ENCODE peak calls at places on chromosomes 13 and 19, in seven cellular contexts. One of them, this sample, is unnamed.

GRCh38 chr19:51586103-51586728 is 15.1 kb downstream of the ZNF175 start:
- DNase-seq in aorta: no peak
- DNase-seq in heart right ventricle: no peak
- DNase-seq in BE2C: no peak
- DNase-seq in right cardiac atrium: no peak
- DNase-seq in HAP-1: no peak
- DNase-seq in cardiac muscle cell: no peak
- DNase-seq in this sample: no peak

GRCh38 chr19:12802267-12803106 is 618 bp downstream of the THSD8 start:
- DNase-seq in BE2C: no peak
- DNase-seq in right cardiac atrium: peak; percentile 65
- DNase-seq in HAP-1: no peak
- DNase-seq in cardiac muscle cell: no peak
- DNase-seq in aorta: no peak
- DNase-seq in heart right ventricle: no peak
- DNase-seq in this sample: no peak

GRCh38 chr13:33312150-33312908 is 26.8 kb upstream of the STARD13 start:
- DNase-seq in HAP-1: no peak
- DNase-seq in cardiac muscle cell: no peak
- DNase-seq in heart right ventricle: no peak
- DNase-seq in BE2C: no peak
- DNase-seq in right cardiac atrium: no peak
- DNase-seq in aorta: no peak
- DNase-seq in this sample: no peak

GRCh38 chr19:3366104-3366760 is at the start of gene NFIC:
- DNase-seq in BE2C: peak; percentile 69
- DNase-seq in heart right ventricle: peak; percentile 84
- DNase-seq in aorta: peak; percentile 89
- DNase-seq in right cardiac atrium: peak; percentile 92
- DNase-seq in HAP-1: peak; percentile 68
- DNase-seq in cardiac muscle cell: peak; percentile 60
- DNase-seq in this sample: no peak

GRCh38 chr19:44476559-44477408 is 23.5 kb downstream of the ZNF180 start:
- DNase-seq in aorta: no peak
- DNase-seq in HAP-1: no peak
- DNase-seq in heart right ventricle: no peak
- DNase-seq in right cardiac atrium: no peak
- DNase-seq in BE2C: no peak
- DNase-seq in cardiac muscle cell: peak; percentile 6
- DNase-seq in this sample: peak; percentile 17

GRCh38 chr13:42685762-42686560 is 95.4 kb upstream of the FAM216B start:
- DNase-seq in HAP-1: no peak
- DNase-seq in BE2C: no peak
- DNase-seq in cardiac muscle cell: no peak
- DNase-seq in heart right ventricle: no peak
- DNase-seq in right cardiac atrium: no peak
- DNase-seq in aorta: no peak
- DNase-seq in this sample: no peak

GRCh38 chr19:24069907-24070657 is 16.9 kb upstream of the ZNF254 start:
- DNase-seq in right cardiac atrium: no peak
- DNase-seq in HAP-1: no peak
- DNase-seq in cardiac muscle cell: no peak
- DNase-seq in heart right ventricle: no peak
- DNase-seq in aorta: no peak
- DNase-seq in BE2C: no peak
- DNase-seq in this sample: no peak

GRCh38 chr13:62702502-62702901 is 1286.9 kb upstream of the PCDH20 start:
- DNase-seq in cardiac muscle cell: no peak
- DNase-seq in aorta: no peak
- DNase-seq in heart right ventricle: no peak
- DNase-seq in BE2C: peak; percentile 13
- DNase-seq in right cardiac atrium: no peak
- DNase-seq in HAP-1: no peak
- DNase-seq in this sample: no peak

GRCh38 chr13:46170268-46170667 is 11.7 kb downstream of the LCP1 start:
- DNase-seq in right cardiac atrium: no peak
- DNase-seq in BE2C: no peak
- DNase-seq in heart right ventricle: no peak
- DNase-seq in cardiac muscle cell: peak; percentile 5
- DNase-seq in aorta: no peak
- DNase-seq in HAP-1: no peak
- DNase-seq in this sample: no peak

GRCh38 chr19:46408611-46409039 is 4.7 kb downstream of the CCDC8 start:
- DNase-seq in right cardiac atrium: peak; percentile 95
- DNase-seq in heart right ventricle: peak; percentile 78
- DNase-seq in HAP-1: no peak
- DNase-seq in BE2C: no peak
- DNase-seq in cardiac muscle cell: peak; percentile 73
- DNase-seq in aorta: peak; percentile 87
- DNase-seq in this sample: no peak

GRCh38 chr13:93814658-93815057 is 588.1 kb downstream of the GPC6 start:
- DNase-seq in aorta: no peak
- DNase-seq in HAP-1: no peak
- DNase-seq in heart right ventricle: no peak
- DNase-seq in cardiac muscle cell: no peak
- DNase-seq in BE2C: peak; percentile 14
- DNase-seq in right cardiac atrium: no peak
- DNase-seq in this sample: no peak
- H3K4me3 ChIP-seq in aorta: no peak overlapping the region
- H3K4me3 ChIP-seq in HAP-1: no peak overlapping the region
- H3K4me3 ChIP-seq in heart right ventricle: no peak overlapping the region
- H3K4me3 ChIP-seq in cardiac muscle cell: no peak overlapping the region
- H3K4me3 ChIP-seq in BE2C: no peak overlapping the region
- H3K4me3 ChIP-seq in right cardiac atrium: no peak overlapping the region
- H3K4me3 ChIP-seq in this sample: no peak overlapping the region

GRCh38 chr13:28185256-28185655 is 46.9 kb downstream of the PAN3 start:
- DNase-seq in aorta: no peak
- DNase-seq in right cardiac atrium: no peak
- DNase-seq in BE2C: no peak
- DNase-seq in heart right ventricle: no peak
- DNase-seq in cardiac muscle cell: no peak
- DNase-seq in HAP-1: no peak
- DNase-seq in this sample: no peak

GRCh38 chr13:28177877-28178276 is 39.5 kb downstream of the PAN3 start:
- DNase-seq in cardiac muscle cell: no peak
- DNase-seq in aorta: no peak
- DNase-seq in heart right ventricle: no peak
- DNase-seq in HAP-1: no peak
- DNase-seq in right cardiac atrium: no peak
- DNase-seq in BE2C: no peak
- DNase-seq in this sample: no peak

GRCh38 chr13:28181413-28181812 is 43.1 kb downstream of the PAN3 start:
- DNase-seq in BE2C: no peak
- DNase-seq in aorta: no peak
- DNase-seq in heart right ventricle: no peak
- DNase-seq in right cardiac atrium: no peak
- DNase-seq in HAP-1: no peak
- DNase-seq in cardiac muscle cell: no peak
- DNase-seq in this sample: no peak

GRCh38 chr13:28177327-28177726 is 39.0 kb downstream of the PAN3 start:
- DNase-seq in BE2C: no peak
- DNase-seq in heart right ventricle: no peak
- DNase-seq in right cardiac atrium: no peak
- DNase-seq in cardiac muscle cell: no peak
- DNase-seq in HAP-1: no peak
- DNase-seq in aorta: no peak
- DNase-seq in this sample: no peak

DNA sequence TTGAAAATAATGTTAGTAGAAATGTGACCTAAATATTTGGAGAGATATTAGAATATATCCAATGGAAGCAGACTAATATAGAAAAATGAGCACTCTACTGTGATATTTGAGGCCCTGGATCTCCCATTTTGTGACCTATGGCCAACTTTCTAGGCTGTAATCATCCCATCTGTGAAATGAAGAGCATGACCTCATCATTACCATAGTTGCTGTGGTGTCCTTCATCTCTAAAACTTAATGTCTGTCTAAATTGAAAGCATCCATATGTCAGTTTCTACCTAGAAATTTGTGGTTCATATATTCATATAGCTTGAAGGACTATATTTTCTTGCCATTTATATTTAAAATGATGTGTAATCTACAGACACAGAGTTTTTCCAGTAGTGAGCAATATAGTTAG is 41.6 kb downstream of the PAN3 start:
- DNase-seq in BE2C: no peak
- DNase-seq in aorta: no peak
- DNase-seq in heart right ventricle: no peak
- DNase-seq in HAP-1: no peak
- DNase-seq in right cardiac atrium: no peak
- DNase-seq in cardiac muscle cell: no peak
- DNase-seq in this sample: no peak
- H3K4me1 ChIP-seq in BE2C: no peaks in the 10 kb centered on the region
- H3K4me1 ChIP-seq in aorta: no peaks in the 10 kb centered on the region
- H3K4me1 ChIP-seq in heart right ventricle: peaks cover 3% of the 10 kb centered on the region
- H3K4me1 ChIP-seq in HAP-1: no peaks in the 10 kb centered on the region
- H3K4me1 ChIP-seq in right cardiac atrium: no peaks in the 10 kb centered on the region
- H3K4me1 ChIP-seq in cardiac muscle cell: no peaks in the 10 kb centered on the region
- H3K4me1 ChIP-seq in this sample: no peaks in the 10 kb centered on the region

GRCh38 chr13:50511877-50512332 is 331.6 kb downstream of the DLEU7 start:
- DNase-seq in heart right ventricle: no peak
- DNase-seq in BE2C: no peak
- DNase-seq in cardiac muscle cell: no peak
- DNase-seq in HAP-1: no peak
- DNase-seq in right cardiac atrium: no peak
- DNase-seq in aorta: no peak
- DNase-seq in this sample: no peak
- H3K4me3 ChIP-seq in heart right ventricle: peak overlapping the region; percentile 20
- H3K4me3 ChIP-seq in BE2C: no peak overlapping the region
- H3K4me3 ChIP-seq in cardiac muscle cell: no peak overlapping the region
- H3K4me3 ChIP-seq in HAP-1: no peak overlapping the region
- H3K4me3 ChIP-seq in right cardiac atrium: peak overlapping the region; percentile 31
- H3K4me3 ChIP-seq in aorta: no peak overlapping the region
- H3K4me3 ChIP-seq in this sample: peak overlapping the region; percentile 83

GRCh38 chr19:2290441-2291184 is 8.6 kb upstream of the PEAK3 start:
- DNase-seq in BE2C: peak; percentile 19
- DNase-seq in right cardiac atrium: peak; percentile 57
- DNase-seq in heart right ventricle: no peak
- DNase-seq in aorta: peak; percentile 42
- DNase-seq in cardiac muscle cell: no peak
- DNase-seq in HAP-1: no peak
- DNase-seq in this sample: peak; percentile 61

GRCh38 chr19:2291185-2291751 is 9.3 kb upstream of the PEAK3 start:
- DNase-seq in BE2C: peak; percentile 54
- DNase-seq in heart right ventricle: no peak
- DNase-seq in aorta: peak; percentile 45
- DNase-seq in cardiac muscle cell: peak; percentile 77
- DNase-seq in HAP-1: no peak
- DNase-seq in right cardiac atrium: peak; percentile 48
- DNase-seq in this sample: no peak

GRCh38 chr19:2289714-2290435 is 7.9 kb upstream of the PEAK3 start:
- DNase-seq in right cardiac atrium: peak; percentile 72
- DNase-seq in aorta: peak; percentile 77
- DNase-seq in cardiac muscle cell: no peak
- DNase-seq in HAP-1: no peak
- DNase-seq in heart right ventricle: no peak
- DNase-seq in BE2C: peak; percentile 16
- DNase-seq in this sample: peak; percentile 34

GRCh38 chr19:2296141-2296540 is 11.8 kb downstream of the LINGO3 start:
- DNase-seq in right cardiac atrium: no peak
- DNase-seq in BE2C: no peak
- DNase-seq in heart right ventricle: no peak
- DNase-seq in cardiac muscle cell: no peak
- DNase-seq in aorta: peak; percentile 42
- DNase-seq in HAP-1: no peak
- DNase-seq in this sample: no peak

DNA sequence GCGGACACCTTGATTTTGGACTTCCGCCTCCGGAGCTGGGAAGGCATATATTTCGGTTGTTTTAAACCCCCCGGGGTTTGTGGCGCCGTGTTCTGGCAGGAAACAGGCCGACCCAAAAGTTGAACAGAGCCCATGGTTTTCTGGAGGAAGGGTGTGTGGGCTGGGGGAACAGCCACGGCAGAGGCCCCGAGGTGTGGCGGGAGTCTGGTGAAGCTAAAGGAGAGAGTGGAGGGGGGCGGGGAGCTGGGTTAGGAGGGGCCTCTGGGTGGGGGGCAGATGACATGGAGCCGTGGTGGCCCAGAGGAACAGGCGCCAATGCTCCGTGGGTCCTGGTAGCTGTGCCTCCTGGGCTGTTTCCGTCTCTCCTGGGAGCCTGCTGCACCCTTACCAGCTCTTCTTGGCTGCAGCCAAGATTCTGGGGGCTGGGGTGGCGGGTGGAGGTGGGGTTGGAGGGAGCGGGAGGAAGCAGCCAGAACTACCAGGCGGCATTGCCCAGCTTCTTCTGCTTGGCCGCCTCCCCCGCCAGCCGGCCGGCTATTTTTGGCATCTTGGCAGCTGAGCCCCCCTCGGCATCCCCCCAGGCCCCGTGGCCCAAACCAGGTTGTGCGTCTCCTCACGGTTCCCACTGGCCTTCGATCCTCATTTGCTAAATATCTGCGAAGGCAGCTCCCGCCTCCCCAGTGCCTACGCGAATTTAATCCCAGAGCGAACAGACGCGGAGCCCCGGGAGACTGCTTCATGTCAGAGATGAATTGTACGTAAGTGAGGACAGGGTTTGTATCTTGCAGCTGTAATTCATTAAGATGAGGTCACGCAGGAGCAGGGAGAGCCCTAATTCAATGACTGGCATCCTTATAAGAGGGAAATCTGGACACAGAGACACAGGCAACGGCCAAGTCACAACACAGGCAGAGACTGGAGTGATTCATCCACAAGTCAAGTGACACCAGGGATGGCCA is 12.7 kb upstream of the PEAK3 start:
- DNase-seq in aorta: peak; percentile 54
- DNase-seq in right cardiac atrium: peak; percentile 77
- DNase-seq in heart right ventricle: no peak
- DNase-seq in HAP-1: no peak
- DNase-seq in cardiac muscle cell: no peak
- DNase-seq in BE2C: peak; percentile 83
- DNase-seq in this sample: no peak
- H3K4me1 ChIP-seq in aorta: no peaks in the 10 kb centered on the region
- H3K4me1 ChIP-seq in right cardiac atrium: peaks cover 7% of the 10 kb centered on the region
- H3K4me1 ChIP-seq in heart right ventricle: peaks cover 46% of the 10 kb centered on the region
- H3K4me1 ChIP-seq in HAP-1: no peaks in the 10 kb centered on the region
- H3K4me1 ChIP-seq in cardiac muscle cell: peaks cover 4% of the 10 kb centered on the region
- H3K4me1 ChIP-seq in BE2C: peaks cover 10% of the 10 kb centered on the region
- H3K4me1 ChIP-seq in this sample: peaks cover 19% of the 10 kb centered on the region

DNA sequence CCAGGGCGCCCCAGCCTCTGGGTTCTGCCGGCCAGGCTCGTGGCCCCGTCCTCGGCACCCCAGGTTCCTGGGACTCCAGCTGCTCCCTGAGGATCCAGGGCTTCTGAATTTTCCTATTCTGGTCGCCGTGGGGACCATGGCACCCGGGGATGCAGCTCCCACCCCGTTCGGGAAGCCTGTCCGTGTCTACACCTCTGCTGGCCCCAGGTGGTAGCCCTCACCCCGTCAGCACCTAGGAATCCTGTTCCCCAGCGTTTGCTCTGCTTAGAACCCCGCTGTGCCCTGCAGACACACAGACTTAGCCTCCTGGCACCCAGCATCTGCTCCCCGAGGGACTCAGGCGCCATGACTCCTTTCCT is 960 bp downstream of the PPFIA3 start:
- DNase-seq in aorta: no peak
- DNase-seq in right cardiac atrium: no peak
- DNase-seq in heart right ventricle: no peak
- DNase-seq in BE2C: no peak
- DNase-seq in HAP-1: no peak
- DNase-seq in cardiac muscle cell: no peak
- DNase-seq in this sample: no peak
- H3K4me3 ChIP-seq in aorta: no peak overlapping the region
- H3K4me3 ChIP-seq in right cardiac atrium: no peak overlapping the region
- H3K4me3 ChIP-seq in heart right ventricle: peak overlapping the region; percentile 75
- H3K4me3 ChIP-seq in BE2C: peak overlapping the region; percentile 81
- H3K4me3 ChIP-seq in HAP-1: peak overlapping the region; percentile 78
- H3K4me3 ChIP-seq in cardiac muscle cell: no peak overlapping the region
- H3K4me3 ChIP-seq in this sample: no peak overlapping the region

This sample was measured in CD4-positive, CD25-positive, alpha-beta regulatory T cell.